ENCODE peak calls at places on chromosomes 1 and 21, in eight cellular contexts. One of them, this sample, is unnamed.

GRCh38 chr1:207078578-207079132 is 10.0 kb upstream of the C4BPB start:
- DNase-seq in fibroblast of pulmonary artery: no peak
- DNase-seq in nephron progenitor cell: no peak
- DNase-seq in CD8-positive, alpha-beta T cell: no peak
- DNase-seq in OCI-LY7: no peak
- DNase-seq in spleen: no peak
- DNase-seq in prostate gland: no peak
- DNase-seq in B cell: no peak
- DNase-seq in this sample: no peak

GRCh38 chr1:13783551-13783950 is 83.6 kb downstream of the PRDM2 start:
- DNase-seq in fibroblast of pulmonary artery: no peak
- DNase-seq in nephron progenitor cell: no peak
- DNase-seq in CD8-positive, alpha-beta T cell: no peak
- DNase-seq in OCI-LY7: no peak
- DNase-seq in spleen: no peak
- DNase-seq in prostate gland: no peak
- DNase-seq in B cell: no peak
- DNase-seq in this sample: no peak

GRCh38 chr1:64489707-64490106 is 19.8 kb downstream of the CACHD1 start:
- DNase-seq in fibroblast of pulmonary artery: no peak
- DNase-seq in nephron progenitor cell: no peak
- DNase-seq in CD8-positive, alpha-beta T cell: no peak
- DNase-seq in OCI-LY7: no peak
- DNase-seq in spleen: no peak
- DNase-seq in prostate gland: no peak
- DNase-seq in B cell: no peak
- DNase-seq in this sample: no peak

GRCh38 chr1:7103322-7104052 is 318.2 kb downstream of the CAMTA1 start:
- DNase-seq in fibroblast of pulmonary artery: no peak
- DNase-seq in nephron progenitor cell: no peak
- DNase-seq in CD8-positive, alpha-beta T cell: no peak
- DNase-seq in OCI-LY7: no peak
- DNase-seq in spleen: no peak
- DNase-seq in prostate gland: no peak
- DNase-seq in B cell: no peak
- DNase-seq in this sample: no peak

GRCh38 chr1:27862671-27863551 is 9.4 kb upstream of the THEMIS2 start:
- DNase-seq in fibroblast of pulmonary artery: peak
- DNase-seq in nephron progenitor cell: no peak
- DNase-seq in CD8-positive, alpha-beta T cell: no peak
- DNase-seq in OCI-LY7: peak
- DNase-seq in spleen: no peak
- DNase-seq in prostate gland: no peak
- DNase-seq in B cell: peak
- DNase-seq in this sample: peak

GRCh38 chr1:112507896-112508241 is 896 bp upstream of the WNT2B start:
- DNase-seq in fibroblast of pulmonary artery: no peak
- DNase-seq in nephron progenitor cell: peak
- DNase-seq in CD8-positive, alpha-beta T cell: peak
- DNase-seq in OCI-LY7: peak
- DNase-seq in spleen: peak
- DNase-seq in prostate gland: no peak
- DNase-seq in B cell: peak
- DNase-seq in this sample: no peak

GRCh38 chr21:27534211-27534610 is 567.3 kb upstream of the ADAMTS5 start:
- DNase-seq in fibroblast of pulmonary artery: no peak
- DNase-seq in nephron progenitor cell: no peak
- DNase-seq in CD8-positive, alpha-beta T cell: no peak
- DNase-seq in OCI-LY7: no peak
- DNase-seq in spleen: no peak
- DNase-seq in prostate gland: no peak
- DNase-seq in B cell: no peak
- DNase-seq in this sample: no peak

GRCh38 chr1:21804536-21804935 is 7.5 kb upstream of the LDLRAD2 start:
- DNase-seq in fibroblast of pulmonary artery: no peak
- DNase-seq in nephron progenitor cell: no peak
- DNase-seq in CD8-positive, alpha-beta T cell: no peak
- DNase-seq in OCI-LY7: no peak
- DNase-seq in spleen: no peak
- DNase-seq in prostate gland: no peak
- DNase-seq in B cell: no peak
- DNase-seq in this sample: no peak

GRCh38 chr1:107954121-107954520 is 10.9 kb downstream of the VAV3 start:
- DNase-seq in fibroblast of pulmonary artery: no peak
- DNase-seq in nephron progenitor cell: no peak
- DNase-seq in CD8-positive, alpha-beta T cell: no peak
- DNase-seq in OCI-LY7: no peak
- DNase-seq in spleen: no peak
- DNase-seq in prostate gland: no peak
- DNase-seq in B cell: no peak
- DNase-seq in this sample: no peak

GRCh38 chr1:43317817-43318471 is 17.2 kb downstream of the TIE1 start:
- DNase-seq in fibroblast of pulmonary artery: no peak
- DNase-seq in nephron progenitor cell: no peak
- DNase-seq in CD8-positive, alpha-beta T cell: no peak
- DNase-seq in OCI-LY7: no peak
- DNase-seq in spleen: peak
- DNase-seq in prostate gland: no peak
- DNase-seq in B cell: no peak
- DNase-seq in this sample: no peak

GRCh38 chr1:24991242-24992037 is 61.4 kb upstream of the RUNX3 start:
- DNase-seq in fibroblast of pulmonary artery: no peak
- DNase-seq in nephron progenitor cell: no peak
- DNase-seq in CD8-positive, alpha-beta T cell: no peak
- DNase-seq in OCI-LY7: peak
- DNase-seq in spleen: peak
- DNase-seq in prostate gland: no peak
- DNase-seq in B cell: no peak
- DNase-seq in this sample: no peak

GRCh38 chr1:187006896-187007295 is 178.1 kb downstream of the PLA2G4A start:
- DNase-seq in fibroblast of pulmonary artery: no peak
- DNase-seq in nephron progenitor cell: no peak
- DNase-seq in CD8-positive, alpha-beta T cell: no peak
- DNase-seq in OCI-LY7: no peak
- DNase-seq in spleen: no peak
- DNase-seq in prostate gland: no peak
- DNase-seq in B cell: no peak
- DNase-seq in this sample: no peak

GRCh38 chr21:36260030-36260787 is 59.8 kb upstream of the MORC3 start:
- DNase-seq in fibroblast of pulmonary artery: peak
- DNase-seq in nephron progenitor cell: no peak
- DNase-seq in CD8-positive, alpha-beta T cell: peak
- DNase-seq in OCI-LY7: peak
- DNase-seq in spleen: no peak
- DNase-seq in prostate gland: peak
- DNase-seq in B cell: peak
- DNase-seq in this sample: peak

GRCh38 chr1:58515794-58516401 is 30.6 kb downstream of the OMA1 start:
- DNase-seq in fibroblast of pulmonary artery: peak
- DNase-seq in nephron progenitor cell: peak
- DNase-seq in CD8-positive, alpha-beta T cell: peak
- DNase-seq in OCI-LY7: peak
- DNase-seq in spleen: no peak
- DNase-seq in prostate gland: peak
- DNase-seq in B cell: peak
- DNase-seq in this sample: peak

GRCh38 chr21:28229811-28230210 is 762.9 kb downstream of the LTN1 start:
- DNase-seq in fibroblast of pulmonary artery: peak
- DNase-seq in nephron progenitor cell: no peak
- DNase-seq in CD8-positive, alpha-beta T cell: no peak
- DNase-seq in OCI-LY7: no peak
- DNase-seq in spleen: no peak
- DNase-seq in prostate gland: no peak
- DNase-seq in B cell: no peak
- DNase-seq in this sample: no peak

GRCh38 chr1:27025718-27026117 is 13.1 kb upstream of the TENT5B start:
- DNase-seq in fibroblast of pulmonary artery: no peak
- DNase-seq in nephron progenitor cell: no peak
- DNase-seq in CD8-positive, alpha-beta T cell: no peak
- DNase-seq in OCI-LY7: no peak
- DNase-seq in spleen: no peak
- DNase-seq in prostate gland: no peak
- DNase-seq in B cell: no peak
- DNase-seq in this sample: no peak

GRCh38 chr1:88697503-88697902 is 13.4 kb downstream of the PKN2 start:
- DNase-seq in fibroblast of pulmonary artery: peak
- DNase-seq in nephron progenitor cell: no peak
- DNase-seq in CD8-positive, alpha-beta T cell: no peak
- DNase-seq in OCI-LY7: no peak
- DNase-seq in spleen: no peak
- DNase-seq in prostate gland: no peak
- DNase-seq in B cell: no peak
- DNase-seq in this sample: no peak

GRCh38 chr1:116326486-116326885 is 46.6 kb upstream of the ATP1A1 start:
- DNase-seq in fibroblast of pulmonary artery: no peak
- DNase-seq in nephron progenitor cell: no peak
- DNase-seq in CD8-positive, alpha-beta T cell: no peak
- DNase-seq in OCI-LY7: no peak
- DNase-seq in spleen: no peak
- DNase-seq in prostate gland: no peak
- DNase-seq in B cell: no peak
- DNase-seq in this sample: no peak

GRCh38 chr1:151803164-151803563 is 2.1 kb downstream of the LINGO4 start:
- DNase-seq in fibroblast of pulmonary artery: no peak
- DNase-seq in nephron progenitor cell: no peak
- DNase-seq in CD8-positive, alpha-beta T cell: no peak
- DNase-seq in OCI-LY7: no peak
- DNase-seq in spleen: no peak
- DNase-seq in prostate gland: no peak
- DNase-seq in B cell: no peak
- DNase-seq in this sample: no peak

GRCh38 chr1:110756506-110756905 is 81.8 kb upstream of the KCNA3 start:
- DNase-seq in fibroblast of pulmonary artery: no peak
- DNase-seq in nephron progenitor cell: no peak
- DNase-seq in CD8-positive, alpha-beta T cell: no peak
- DNase-seq in OCI-LY7: no peak
- DNase-seq in spleen: no peak
- DNase-seq in prostate gland: no peak
- DNase-seq in B cell: no peak
- DNase-seq in this sample: no peak

GRCh38 chr1:231918239-231919015 is 291.8 kb downstream of the DISC1 start:
- DNase-seq in fibroblast of pulmonary artery: peak
- DNase-seq in nephron progenitor cell: no peak
- DNase-seq in CD8-positive, alpha-beta T cell: peak
- DNase-seq in OCI-LY7: no peak
- DNase-seq in spleen: no peak
- DNase-seq in prostate gland: no peak
- DNase-seq in B cell: peak
- DNase-seq in this sample: no peak

GRCh38 chr1:161787355-161787754 is 21.2 kb downstream of the ATF6 start:
- DNase-seq in fibroblast of pulmonary artery: no peak
- DNase-seq in nephron progenitor cell: no peak
- DNase-seq in CD8-positive, alpha-beta T cell: no peak
- DNase-seq in OCI-LY7: no peak
- DNase-seq in spleen: no peak
- DNase-seq in prostate gland: no peak
- DNase-seq in B cell: no peak
- DNase-seq in this sample: no peak
- TF ChIP-seq CTCF in fibroblast of pulmonary artery: peak
- TF ChIP-seq CTCF in nephron progenitor cell: no peak
- TF ChIP-seq CTCF in CD8-positive, alpha-beta T cell: no peak
- TF ChIP-seq CTCF in OCI-LY7: peak
- TF ChIP-seq CTCF in spleen: no peak
- TF ChIP-seq CTCF in prostate gland: no peak
- TF ChIP-seq CTCF in B cell: no peak
- TF ChIP-seq CTCF in this sample: no peak

GRCh38 chr1:59718064-59718988 is 96.4 kb upstream of the HOOK1 start:
- DNase-seq in fibroblast of pulmonary artery: no peak
- DNase-seq in nephron progenitor cell: no peak
- DNase-seq in CD8-positive, alpha-beta T cell: no peak
- DNase-seq in OCI-LY7: no peak
- DNase-seq in spleen: no peak
- DNase-seq in prostate gland: no peak
- DNase-seq in B cell: peak
- DNase-seq in this sample: no peak
- TF ChIP-seq CTCF in fibroblast of pulmonary artery: peak
- TF ChIP-seq CTCF in nephron progenitor cell: peak
- TF ChIP-seq CTCF in CD8-positive, alpha-beta T cell: peak
- TF ChIP-seq CTCF in OCI-LY7: peak
- TF ChIP-seq CTCF in spleen: no peak
- TF ChIP-seq CTCF in prostate gland: peak
- TF ChIP-seq CTCF in B cell: no peak
- TF ChIP-seq CTCF in this sample: peak

GRCh38 chr1:12486401-12487005 is 131.5 kb downstream of the DHRS3 start:
- DNase-seq in fibroblast of pulmonary artery: no peak
- DNase-seq in nephron progenitor cell: no peak
- DNase-seq in CD8-positive, alpha-beta T cell: no peak
- DNase-seq in OCI-LY7: peak
- DNase-seq in spleen: no peak
- DNase-seq in prostate gland: no peak
- DNase-seq in B cell: no peak
- DNase-seq in this sample: no peak
- TF ChIP-seq CTCF in fibroblast of pulmonary artery: no peak
- TF ChIP-seq CTCF in nephron progenitor cell: no peak
- TF ChIP-seq CTCF in CD8-positive, alpha-beta T cell: no peak
- TF ChIP-seq CTCF in OCI-LY7: no peak
- TF ChIP-seq CTCF in spleen: no peak
- TF ChIP-seq CTCF in prostate gland: no peak
- TF ChIP-seq CTCF in B cell: no peak
- TF ChIP-seq CTCF in this sample: no peak

GRCh38 chr1:63322944-63323865 is 838 bp downstream of the FOXD3 start:
- DNase-seq in fibroblast of pulmonary artery: peak
- DNase-seq in nephron progenitor cell: peak
- DNase-seq in CD8-positive, alpha-beta T cell: peak
- DNase-seq in OCI-LY7: no peak
- DNase-seq in spleen: peak
- DNase-seq in prostate gland: no peak
- DNase-seq in B cell: peak
- DNase-seq in this sample: peak
- TF ChIP-seq CTCF in fibroblast of pulmonary artery: no peak
- TF ChIP-seq CTCF in nephron progenitor cell: no peak
- TF ChIP-seq CTCF in CD8-positive, alpha-beta T cell: no peak
- TF ChIP-seq CTCF in OCI-LY7: no peak
- TF ChIP-seq CTCF in spleen: no peak
- TF ChIP-seq CTCF in prostate gland: no peak
- TF ChIP-seq CTCF in B cell: no peak
- TF ChIP-seq CTCF in this sample: no peak

This sample was measured in endothelial cell.